ENCODE peak calls at places on chromosomes 11 and 22, in nine cellular contexts. X is right lobe of liver, P is lower leg skin, C is A549, A is tibial nerve, Y is uterus, Z is upper lobe of left lung, J is suprapubic skin, B is IMR-90. F is an unnamed sample.

GRCh38 chr22:38867124-38867455 is 4.9 kb downstream of the CBX6 start:
- DNase-seq in B (no peak), P (no peak), X (no peak), Z (peak; percentile 14), J (no peak), C (no peak), Y (no peak), A (no peak), F (no peak)

GRCh38 chr11:72072348-72072747 is 8.0 kb downstream of the NUMA1 start:
- DNase-seq in X (no peak), Y (no peak), B (peak; percentile 82), J (no peak), Z (no peak), C (peak; percentile 17), A (no peak), P (no peak), F (no peak)

GRCh38 chr22:29079218-29079901 is 6.5 kb downstream of the KREMEN1 start:
- DNase-seq in J (no peak), B (no peak), P (peak; percentile 64), A (no peak), Z (no peak), X (no peak), C (no peak), Y (no peak), F (peak; percentile 67)

GRCh38 chr22:20571531-20572007 is 64.2 kb downstream of the MED15 start:
- DNase-seq in P (no peak), Z (no peak), Y (peak; percentile 44), A (no peak), X (no peak), J (no peak), B (no peak), C (peak; percentile 21), F (peak; percentile 73)

GRCh38 chr22:44057411-44057987 is 33.4 kb downstream of the PARVB start:
- DNase-seq in Z (no peak), P (peak; percentile 89), Y (peak; percentile 69), B (no peak), X (no peak), A (no peak), C (no peak), J (peak; percentile 78), F (no peak)

GRCh38 chr22:25053153-25053805 is 100.8 kb downstream of the KIAA1671 start:
- DNase-seq in Z (no peak), B (no peak), C (no peak), J (no peak), A (peak; percentile 50), Y (no peak), P (no peak), X (no peak), F (no peak)

GRCh38 chr11:19455731-19456130 is 215.0 kb upstream of the E2F8 start:
- DNase-seq in P (peak; percentile 76), B (peak; percentile 30), Y (peak; percentile 18), X (no peak), J (peak; percentile 70), Z (no peak), C (no peak), A (no peak), F (no peak)

GRCh38 chr11:124768914-124769313 is 6.8 kb upstream of the ESAM start:
- DNase-seq in Z (peak; percentile 69), J (no peak), A (no peak), Y (no peak), P (no peak), B (no peak), C (no peak), X (no peak), F (no peak)

GRCh38 chr11:125110506-125110905 is 920 bp downstream of the TMEM218 start:
- DNase-seq in P (no peak), B (no peak), A (no peak), X (no peak), J (no peak), Z (no peak), C (no peak), Y (no peak), F (peak; percentile 78)

GRCh38 chr11:63592975-63593395 is 21.2 kb downstream of the PLAAT3 start:
- DNase-seq in P (no peak), Y (no peak), J (no peak), A (no peak), C (peak; percentile 62), X (no peak), Z (no peak), B (peak; percentile 44), F (peak; percentile 53)

GRCh38 chr11:23856654-23857053 is 640.2 kb upstream of the LUZP2 start:
- DNase-seq in B (peak; percentile 67), X (no peak), J (no peak), Z (no peak), A (no peak), C (no peak), Y (no peak), P (no peak), F (no peak)

GRCh38 chr22:22748297-22748743 is 103.9 kb downstream of the GGTLC2 start:
- DNase-seq in P (peak; percentile 83), X (no peak), J (no peak), C (peak; percentile 51), Y (no peak), Z (peak; percentile 50), B (peak; percentile 52), A (peak; percentile 75), F (peak; percentile 24)

GRCh38 chr11:70505761-70506657 is 107.7 kb downstream of the CTTN start:
- DNase-seq in Y (no peak), A (no peak), B (no peak), Z (no peak), X (peak; percentile 7), C (no peak), J (no peak), P (no peak), F (no peak)

GRCh38 chr11:47212938-47213337 is 1.8 kb upstream of the DDB2 start:
- DNase-seq in P (no peak), X (no peak), Y (no peak), A (no peak), B (no peak), C (no peak), Z (peak; percentile 32), J (no peak), F (no peak)

GRCh38 chr11:33949201-33949913 is 57.5 kb upstream of the LMO2 start:
- DNase-seq in X (no peak), J (no peak), A (no peak), Y (no peak), C (no peak), B (no peak), P (no peak), Z (no peak), F (no peak)

GRCh38 chr11:57054782-57055181 is 66.1 kb downstream of the OR5AK2 start:
- DNase-seq in A (no peak), Z (no peak), J (no peak), B (no peak), Y (no peak), P (no peak), X (no peak), C (no peak), F (no peak)

GRCh38 chr11:96086111-96086510 is 162.2 kb upstream of the MTMR2 start:
- DNase-seq in Z (no peak), B (no peak), X (no peak), J (no peak), C (no peak), A (no peak), Y (no peak), P (no peak), F (no peak)

GRCh38 chr22:42614312-42615091 is at the start of gene POLDIP3:
- DNase-seq in J (peak; percentile 100), P (peak; percentile 100), B (peak; percentile 98), A (peak; percentile 97), Z (peak; percentile 99), Y (peak; percentile 99), C (peak; percentile 97), X (peak; percentile 99), F (peak; percentile 100)
- TF ChIP-seq POLR2A in J (peak; percentile 63), P (no peak), B (no peak), A (peak; percentile 62), Z (peak; percentile 84), Y (peak; percentile 74), C (peak; percentile 31), X (peak; percentile 67), F (no peak)

DNA sequence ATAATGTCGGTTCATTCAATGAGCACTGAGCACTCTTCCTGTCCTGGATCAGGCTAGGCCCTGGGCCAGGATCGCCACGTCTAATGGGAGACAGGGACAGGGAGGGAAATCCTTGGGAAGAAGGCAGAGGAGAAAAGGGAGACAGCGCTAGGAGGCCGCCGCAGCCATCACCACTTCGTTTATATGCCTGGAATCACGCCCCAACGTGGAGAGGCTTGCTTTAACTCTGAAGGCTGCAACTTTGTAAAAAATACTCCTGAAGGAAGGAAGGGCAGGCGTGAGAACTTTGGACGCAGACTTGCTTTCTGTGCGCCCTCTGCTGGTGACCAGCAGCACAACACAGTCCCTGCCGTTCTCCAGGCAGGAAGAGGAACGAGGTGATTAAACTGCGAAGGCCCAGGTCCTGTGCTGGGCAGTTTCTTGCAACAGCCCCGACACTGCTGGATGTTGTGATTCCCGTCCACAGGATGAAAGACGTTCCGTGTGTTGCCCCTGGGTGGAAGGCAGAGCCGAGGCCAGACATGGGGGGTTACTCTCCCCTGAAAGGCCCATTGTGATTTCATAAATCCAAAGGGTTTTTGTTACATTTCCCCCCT is 22.1 kb downstream of the RIBC2 start:
- DNase-seq in Y (peak; percentile 92), X (peak; percentile 85), A (peak; percentile 92), C (peak; percentile 84), J (peak; percentile 92), P (peak; percentile 98), Z (peak; percentile 90), B (peak; percentile 90), F (peak; percentile 87)
- TF ChIP-seq POLR2A in Y (no peak), X (no peak), A (no peak), C (no peak), J (no peak), P (no peak), Z (no peak), B (peak; percentile 35), F (no peak)

GRCh38 chr11:1382831-1383607 is 6.7 kb upstream of the BRSK2 start:
- DNase-seq in J (peak; percentile 87), B (peak; percentile 79), A (peak; percentile 75), X (peak; percentile 88), Z (peak; percentile 90), C (peak; percentile 80), Y (peak; percentile 63), P (peak; percentile 96), F (peak; percentile 38)
- TF ChIP-seq POLR2A in J (no peak), B (peak; percentile 66), A (no peak), X (no peak), Z (peak; percentile 21), C (peak; percentile 57), Y (no peak), P (no peak), F (no peak)

GRCh38 chr11:120385110-120385509 is 48.9 kb downstream of the ARHGEF12 start:
- DNase-seq in X (no peak), B (peak; percentile 80), J (no peak), A (no peak), C (no peak), Y (no peak), Z (no peak), P (no peak), F (no peak)

GRCh38 chr11:120384476-120384875 is 48.3 kb downstream of the ARHGEF12 start:
- DNase-seq in C (no peak), X (no peak), B (no peak), P (no peak), A (no peak), J (no peak), Y (no peak), Z (no peak), F (no peak)

GRCh38 chr11:120383518-120384155 is 47.4 kb downstream of the ARHGEF12 start:
- DNase-seq in B (no peak), Y (no peak), X (no peak), Z (no peak), P (no peak), A (no peak), J (no peak), C (no peak), F (no peak)

GRCh38 chr11:120378474-120378873 is 42.3 kb downstream of the ARHGEF12 start:
- DNase-seq in X (no peak), B (no peak), P (no peak), C (no peak), J (no peak), Y (no peak), Z (no peak), A (no peak), F (no peak)

GRCh38 chr11:120381401-120381800 is 45.2 kb downstream of the ARHGEF12 start:
- DNase-seq in C (no peak), Y (no peak), P (no peak), Z (no peak), B (no peak), J (no peak), A (no peak), X (no peak), F (no peak)
- TF ChIP-seq POLR2A in C (no peak), Y (no peak), P (no peak), Z (no peak), B (no peak), J (no peak), A (no peak), X (no peak), F (no peak)